ENCODE peak calls at places on chromosomes 11 and 22, in six cellular contexts. Z, L, I, H, R and C are unnamed samples.

GRCh38 chr11:45280449-45280848 is 5.7 kb downstream of the SYT13 start:
- DNase-seq in I (peak; percentile 55), H (no peak), R (peak; percentile 70), L (no peak), Z (no peak), C (no peak)

GRCh38 chr11:65053826-65054503 is 4.4 kb downstream of the NAALADL1 start:
- DNase-seq in L (no peak), I (no peak), H (no peak), R (no peak), Z (no peak), C (no peak)

GRCh38 chr11:100682247-100682969 is 4.7 kb upstream of the ARHGAP42 start:
- DNase-seq in H (peak; percentile 68), I (peak; percentile 30), Z (peak; percentile 21), L (no peak), R (peak; percentile 70), C (no peak)

GRCh38 chr11:120126543-120126942 is 11.4 kb downstream of the TRIM29 start:
- DNase-seq in Z (no peak), L (no peak), R (no peak), I (no peak), H (no peak), C (no peak)

GRCh38 chr11:119147604-119148333 is 1.1 kb upstream of the ABCG4 start:
- DNase-seq in Z (no peak), L (no peak), R (no peak), I (no peak), H (no peak), C (no peak)

GRCh38 chr11:108663154-108663877 is 1.6 kb upstream of the DDX10 start:
- DNase-seq in R (no peak), L (no peak), Z (no peak), H (no peak), I (no peak), C (no peak)

GRCh38 chr22:42644422-42645340 is 4.3 kb upstream of the ATP5MGL start:
- DNase-seq in H (peak; percentile 73), R (peak; percentile 39), L (peak; percentile 67), Z (no peak), I (no peak), C (no peak)

GRCh38 chr11:77035041-77035440 is 843 bp downstream of the B3GNT6 start:
- DNase-seq in Z (no peak), H (no peak), L (no peak), I (no peak), R (no peak), C (no peak)

GRCh38 chr11:75476716-75477613 is 44.0 kb upstream of the KLHL35 start:
- DNase-seq in R (no peak), Z (no peak), L (peak; percentile 54), H (no peak), I (no peak), C (no peak)

GRCh38 chr11:76688146-76688545 is 17.6 kb upstream of the LRRC32 start:
- DNase-seq in Z (no peak), I (no peak), L (no peak), R (no peak), H (no peak), C (no peak)

GRCh38 chr11:75388386-75389275 is 10.7 kb upstream of the RPS3 start:
- DNase-seq in R (peak; percentile 88), Z (peak; percentile 81), H (peak; percentile 87), L (peak; percentile 54), I (peak; percentile 74), C (peak; percentile 82)

GRCh38 chr11:62149986-62150886 is 26.4 kb downstream of the INCENP start:
- DNase-seq in R (no peak), H (no peak), Z (no peak), I (no peak), L (no peak), C (no peak)

GRCh38 chr11:114158886-114159285 is 99.4 kb downstream of the ZBTB16 start:
- DNase-seq in L (no peak), H (no peak), Z (no peak), I (no peak), R (no peak), C (no peak)

GRCh38 chr11:1728931-1729691 is 21.3 kb downstream of the IFITM10 start:
- DNase-seq in I (no peak), H (no peak), Z (no peak), L (no peak), R (no peak), C (no peak)

GRCh38 chr11:126732981-126733380 is 267.6 kb downstream of the KIRREL3 start:
- DNase-seq in Z (no peak), L (no peak), R (no peak), I (no peak), H (no peak), C (no peak)

GRCh38 chr11:47179655-47179991 is 2.9 kb upstream of the ARFGAP2 start:
- DNase-seq in Z (no peak), I (no peak), L (no peak), H (peak; percentile 46), R (peak; percentile 53), C (peak; percentile 50)

GRCh38 chr11:85685820-85686459 is at the start of gene CCDC89:
- DNase-seq in L (peak; percentile 77), Z (no peak), R (peak; percentile 99), I (peak; percentile 61), H (peak; percentile 99), C (peak; percentile 77)

GRCh38 chr11:1639666-1640065 is 10.1 kb downstream of the KRTAP5-5 start:
- DNase-seq in R (no peak), Z (no peak), I (no peak), H (no peak), L (no peak), C (no peak)

GRCh38 chr11:122398167-122398566 is 257.4 kb upstream of the UBASH3B start:
- DNase-seq in Z (no peak), R (peak; percentile 2), H (peak; percentile 64), I (no peak), L (no peak), C (no peak)

GRCh38 chr22:38397189-38398097 is 57.6 kb downstream of the KCNJ4 start:
- DNase-seq in R (peak; percentile 23), H (peak; percentile 28), Z (no peak), I (peak; percentile 25), L (peak; percentile 64), C (no peak)

GRCh38 chr11:134999490-135000066 is 587.5 kb upstream of the B3GAT1 start:
- DNase-seq in Z (no peak), L (no peak), R (no peak), H (no peak), I (no peak), C (no peak)

GRCh38 chr11:76008474-76008873 is 193.5 kb downstream of the UVRAG start:
- DNase-seq in H (peak; percentile 60), R (peak; percentile 76), L (no peak), Z (no peak), I (peak; percentile 85), C (no peak)

GRCh38 chr11:63274776-63275175 is 31.4 kb upstream of the SLC22A25 start:
- DNase-seq in R (peak; percentile 12), H (no peak), I (peak; percentile 35), Z (peak; percentile 6), L (no peak), C (no peak)

GRCh38 chr11:127130321-127130720 is 129.8 kb upstream of the KIRREL3 start:
- DNase-seq in Z (no peak), H (no peak), L (no peak), R (no peak), I (no peak), C (no peak)

GRCh38 chr11:1469911-1470680 is 16.5 kb downstream of the MOB2 start:
- DNase-seq in L (no peak), Z (no peak), R (no peak), H (no peak), I (no peak), C (no peak)

GRCh38 chr22:30314918-30315317 is 11.8 kb downstream of the TBC1D10A start:
- DNase-seq in I (peak; percentile 62), H (no peak), Z (no peak), L (no peak), R (no peak), C (no peak)

GRCh38 chr11:65291613-65292012 is 23.1 kb upstream of the CDC42EP2 start:
- DNase-seq in I (peak; percentile 68), L (no peak), H (peak; percentile 83), Z (no peak), R (peak; percentile 87), C (no peak)

GRCh38 chr22:25193548-25193947 is 6.1 kb upstream of the CRYBB3 start:
- DNase-seq in I (no peak), H (no peak), Z (no peak), R (no peak), L (no peak), C (no peak)

GRCh38 chr11:67252831-67253239 is 13.4 kb upstream of the GRK2 start:
- DNase-seq in R (peak; percentile 51), H (peak; percentile 33), Z (no peak), L (no peak), I (peak; percentile 43), C (peak; percentile 44)

DNA sequence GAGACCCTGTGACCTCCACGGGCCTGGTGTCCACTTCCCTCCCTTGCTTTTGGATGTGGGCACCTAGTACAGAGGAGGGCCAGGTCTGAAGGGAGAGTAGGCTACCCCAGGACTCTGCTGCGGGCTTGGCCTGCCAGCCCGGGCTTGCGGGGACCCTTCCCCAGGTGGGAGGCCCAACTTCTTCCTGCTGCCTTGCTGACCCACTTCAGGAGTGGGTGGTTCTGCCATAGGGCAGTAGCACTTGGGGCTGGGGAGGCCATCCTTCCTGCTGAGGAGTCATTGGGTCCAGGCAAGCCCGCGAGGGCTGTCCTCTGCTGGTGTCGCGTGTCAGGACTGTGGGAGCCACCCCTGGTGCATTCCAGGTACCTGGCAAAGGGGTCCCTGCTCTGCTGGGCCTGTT is 1250.0 kb downstream of the BRD1 start:
- DNase-seq in H (no peak), I (no peak), L (no peak), R (no peak), Z (no peak), C (no peak)
- H3K4me3 ChIP-seq in H (no peak overlapping the region), I (no peak overlapping the region), L (no peak overlapping the region), R (no peak overlapping the region), Z (no peak overlapping the region), C (no peak overlapping the region)

GRCh38 chr22:40950888-40951794 is at the start of gene RBX1:
- DNase-seq in L (peak; percentile 98), Z (peak; percentile 96), H (peak; percentile 97), I (peak; percentile 93), R (peak; percentile 99), C (peak; percentile 99)
- H3K4me3 ChIP-seq in L (peak within 1 kb of the TSS; percentile 80), Z (peak within 1 kb of the TSS; percentile 87), H (peak within 1 kb of the TSS; percentile 97), I (peak within 1 kb of the TSS; percentile 69), R (peak within 1 kb of the TSS; percentile 76), C (peak within 1 kb of the TSS; percentile 93)

GRCh38 chr11:17076517-17077239 is 789 bp downstream of the RPS13 start:
- DNase-seq in L (no peak), I (peak; percentile 3), R (peak; percentile 19), H (peak; percentile 25), Z (no peak), C (no peak)

GRCh38 chr11:17077520-17078401 is at the start of gene RPS13:
- DNase-seq in H (peak; percentile 99), I (peak; percentile 99), R (peak; percentile 99), L (peak; percentile 96), Z (peak; percentile 98), C (peak; percentile 91)

GRCh38 chr11:17077240-17077519 is 287 bp downstream of the RPS13 start:
- DNase-seq in L (no peak), I (no peak), Z (no peak), H (no peak), R (no peak), C (no peak)

GRCh38 chr11:17073370-17074027 is 4.0 kb downstream of the RPS13 start:
- DNase-seq in L (no peak), R (no peak), H (no peak), Z (no peak), I (no peak), C (no peak)

GRCh38 chr11:17075506-17075905 is 2.0 kb downstream of the RPS13 start:
- DNase-seq in L (no peak), R (no peak), H (no peak), Z (no peak), I (no peak), C (no peak)
- H3K4me3 ChIP-seq in L (peak overlapping the region; percentile 100), R (no peak overlapping the region), H (no peak overlapping the region), Z (no peak overlapping the region), I (no peak overlapping the region), C (peak overlapping the region; percentile 90)

GRCh38 chr22:17258015-17258827 is 39.0 kb upstream of the ADA2 start:
- DNase-seq in L (peak; percentile 69), R (peak; percentile 37), Z (no peak), I (peak; percentile 53), H (no peak), C (peak; percentile 85)
- H3K4me3 ChIP-seq in L (peak overlapping the region; percentile 42), R (no peak overlapping the region), Z (no peak overlapping the region), I (no peak overlapping the region), H (no peak overlapping the region), C (peak overlapping the region; percentile 35)